ENCODE peak calls at places on chromosomes 4 and X, in seven cellular contexts. X is ascending aorta, P is uterus, I is PC-9, M is heart right ventricle, F is cardiac muscle cell, W is IMR-90. V is an unnamed sample. For H3K4me1, the result is how much of the 10 kb centered on the place peaks cover.

GRCh38 chr4:113575391-113575790 is 186.1 kb downstream of the CAMK2D start:
- DNase-seq in X (no peak), P (no peak), I (no peak), M (no peak), F (no peak), W (peak), V (no peak)

GRCh38 chr4:184415071-184415470 is 59.3 kb downstream of the IRF2 start:
- DNase-seq in X (no peak), P (no peak), I (no peak), M (no peak), F (no peak), W (no peak), V (no peak)

GRCh38 chrX:140762061-140762460 is 52.5 kb downstream of the LINC00632 start:
- DNase-seq in X (no peak), P (peak), I (peak), M (no peak), F (peak), W (peak), V (no peak)

GRCh38 chr4:61555789-61556188 is 355.7 kb downstream of the ADGRL3 start:
- DNase-seq in X (no peak), P (no peak), I (peak), M (no peak), F (peak), W (peak), V (no peak)

GRCh38 chr4:78627046-78627965 is 75.7 kb downstream of the ANXA3 start:
- DNase-seq in X (no peak), P (no peak), I (no peak), M (no peak), F (no peak), W (no peak), V (no peak)

GRCh38 chrX:12065251-12065650 is 73.0 kb upstream of the FRMPD4 start:
- DNase-seq in X (no peak), P (no peak), I (peak), M (no peak), F (peak), W (peak), V (no peak)

GRCh38 chrX:12946406-12946805 is 28.5 kb upstream of the TMSB4X start:
- DNase-seq in X (no peak), P (no peak), I (peak), M (no peak), F (no peak), W (no peak), V (no peak)

GRCh38 chr4:25670991-25671390 is 15.3 kb downstream of the SLC34A2 start:
- DNase-seq in X (no peak), P (no peak), I (no peak), M (no peak), F (no peak), W (no peak), V (no peak)

GRCh38 chr4:156575430-156576073 is 396.0 kb downstream of the PDGFC start:
- DNase-seq in X (no peak), P (no peak), I (no peak), M (no peak), F (no peak), W (no peak), V (no peak)

GRCh38 chr4:132691668-132692067 is 457.4 kb upstream of the PCDH10 start:
- DNase-seq in X (no peak), P (no peak), I (no peak), M (no peak), F (no peak), W (no peak), V (no peak)

GRCh38 chr4:155582971-155583437 is 83.6 kb upstream of the GUCY1A1 start:
- DNase-seq in X (no peak), P (no peak), I (no peak), M (no peak), F (no peak), W (peak), V (no peak)

GRCh38 chr4:128587382-128587781 is 222.1 kb upstream of the JADE1 start:
- DNase-seq in X (no peak), P (no peak), I (no peak), M (no peak), F (no peak), W (no peak), V (no peak)

GRCh38 chr4:139050436-139050835 is 34.9 kb downstream of the NOCT start:
- DNase-seq in X (no peak), P (no peak), I (no peak), M (no peak), F (no peak), W (peak), V (no peak)

GRCh38 chr4:56123051-56123450 is 174.3 kb downstream of the CEP135 start:
- DNase-seq in X (no peak), P (no peak), I (no peak), M (no peak), F (no peak), W (no peak), V (no peak)

GRCh38 chr4:6019316-6020263 is 1.4 kb upstream of the C4orf50 start:
- DNase-seq in X (no peak), P (no peak), I (peak), M (no peak), F (peak), W (peak), V (no peak)

GRCh38 chr4:147325566-147325965 is 155.3 kb upstream of the EDNRA start:
- DNase-seq in X (no peak), P (no peak), I (no peak), M (no peak), F (no peak), W (peak), V (no peak)

GRCh38 chrX:153984351-153985178 is 12.0 kb downstream of the TMEM187 start:
- DNase-seq in X (no peak), P (no peak), I (no peak), M (no peak), F (no peak), W (no peak), V (no peak)

GRCh38 chrX:149267878-149268813 is 237.0 kb downstream of the IDS start:
- DNase-seq in X (no peak), P (no peak), I (no peak), M (no peak), F (no peak), W (no peak), V (no peak)

GRCh38 chrX:136781180-136781797 is 557 bp upstream of the ARHGEF6 start:
- DNase-seq in X (no peak), P (no peak), I (no peak), M (no peak), F (no peak), W (no peak), V (no peak)

GRCh38 chr4:174496631-174497442 is 25.5 kb downstream of the HPGD start:
- DNase-seq in X (no peak), P (no peak), I (no peak), M (no peak), F (no peak), W (no peak), V (no peak)
- H3K4me1 ChIP-seq in X (under half), P (under half), I (under half), M (under half), F (under half), W (under half), V (under half)

DNA sequence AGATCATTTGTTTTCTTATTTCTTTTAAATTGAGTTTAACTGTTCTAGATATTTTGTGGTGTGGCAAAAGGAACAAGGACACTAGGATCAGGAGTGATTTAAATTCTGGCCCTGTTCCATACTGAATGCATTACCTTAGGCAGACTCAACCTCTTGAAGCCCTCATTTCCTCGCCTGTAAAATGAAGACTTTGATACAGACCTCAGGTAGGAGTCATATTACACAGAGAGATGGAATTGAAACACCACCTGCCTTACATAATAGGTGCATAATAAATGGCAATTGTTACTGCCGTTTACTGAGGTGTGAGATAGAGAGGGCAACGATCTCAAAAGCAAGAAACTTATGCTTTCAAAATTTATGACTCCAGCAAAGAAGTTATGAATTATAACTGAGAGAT is 28.2 kb upstream of the RASSF6 start:
- DNase-seq in X (no peak), P (no peak), I (no peak), M (no peak), F (no peak), W (no peak), V (no peak)
- H3K4me1 ChIP-seq in X (under half), P (under half), I (under half), M (under half), F (under half), W (under half), V (under half)

GRCh38 chr4:8225290-8225625 is 26.2 kb downstream of the SH3TC1 start:
- DNase-seq in X (no peak), P (no peak), I (no peak), M (peak), F (no peak), W (no peak), V (no peak)
- H3K4me1 ChIP-seq in X (under half), P (under half), I (under half), M (under half), F (under half), W (under half), V (under half)

GRCh38 chrX:17411189-17411588 is 36.2 kb downstream of the NHS start:
- DNase-seq in X (no peak), P (no peak), I (no peak), M (no peak), F (no peak), W (no peak), V (no peak)

GRCh38 chrX:17414839-17415238 is 39.8 kb downstream of the NHS start:
- DNase-seq in X (no peak), P (no peak), I (peak), M (peak), F (peak), W (no peak), V (no peak)

GRCh38 chrX:17413228-17413627 is 38.2 kb downstream of the NHS start:
- DNase-seq in X (no peak), P (no peak), I (no peak), M (no peak), F (no peak), W (peak), V (no peak)

GRCh38 chrX:17414057-17414658 is 39.2 kb downstream of the NHS start:
- DNase-seq in X (no peak), P (peak), I (peak), M (no peak), F (no peak), W (no peak), V (no peak)

DNA sequence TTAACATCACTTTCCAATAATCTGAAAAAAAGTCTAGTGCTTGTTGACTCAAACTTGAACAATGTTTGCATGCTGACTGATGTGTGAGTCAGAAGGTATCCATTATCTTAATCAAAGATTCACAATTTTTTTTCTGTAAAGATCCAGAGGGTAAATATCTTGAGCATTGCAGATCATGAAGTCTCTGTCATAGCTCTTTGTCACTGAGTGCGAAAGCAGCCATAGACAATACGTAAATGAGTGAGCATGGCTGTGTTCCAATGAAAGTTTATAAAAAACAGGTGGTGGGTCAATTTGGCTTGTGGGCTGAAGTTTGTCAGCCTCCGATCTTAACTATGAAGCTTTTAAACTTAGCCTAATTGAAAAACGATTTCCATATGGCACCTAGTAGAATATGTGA is 37.7 kb downstream of the NHS start:
- DNase-seq in X (no peak), P (no peak), I (peak), M (no peak), F (no peak), W (peak), V (no peak)
- H3K4me1 ChIP-seq in X (under half), P (under half), I (under half), M (under half), F (under half), W (under half), V (under half)